ENCODE peak calls at places on chromosomes 3 and 15, in nine cellular contexts. One of them, this sample, is unnamed.
A peak's percentile ranks its signal among the peaks of the same experiment; 100 is the strongest.

GRCh38 chr3:120625199-120625598 is 29.1 kb downstream of the NDUFB4 start:
- DNase-seq in lung: no peak
- DNase-seq in stimulated activated CD4-positive, alpha-beta T cell treated with anti-CD3 and anti-CD28 coated beads, Interleukin-12 subunit alpha, Interleukin-12 subunit beta, amount 100 ng/mL, for 4 hours: no peak
- DNase-seq in fibroblast of lung: no peak
- DNase-seq in HT-29: no peak
- DNase-seq in GM12892: no peak
- DNase-seq in NCI-H2081: no peak
- DNase-seq in NCI-H1048: no peak
- DNase-seq in LoVo: no peak
- DNase-seq in this sample: no peak

GRCh38 chr3:11389570-11390268 is 117.5 kb downstream of the ATG7 start:
- DNase-seq in lung: no peak
- DNase-seq in stimulated activated CD4-positive, alpha-beta T cell treated with anti-CD3 and anti-CD28 coated beads, Interleukin-12 subunit alpha, Interleukin-12 subunit beta, amount 100 ng/mL, for 4 hours: no peak
- DNase-seq in fibroblast of lung: peak; percentile 88
- DNase-seq in HT-29: no peak
- DNase-seq in GM12892: no peak
- DNase-seq in NCI-H2081: no peak
- DNase-seq in NCI-H1048: no peak
- DNase-seq in LoVo: no peak
- DNase-seq in this sample: no peak

GRCh38 chr3:149466192-149466591 is 8.3 kb upstream of the TM4SF4 start:
- DNase-seq in lung: no peak
- DNase-seq in stimulated activated CD4-positive, alpha-beta T cell treated with anti-CD3 and anti-CD28 coated beads, Interleukin-12 subunit alpha, Interleukin-12 subunit beta, amount 100 ng/mL, for 4 hours: no peak
- DNase-seq in fibroblast of lung: peak; percentile 95
- DNase-seq in HT-29: no peak
- DNase-seq in GM12892: no peak
- DNase-seq in NCI-H2081: no peak
- DNase-seq in NCI-H1048: no peak
- DNase-seq in LoVo: no peak
- DNase-seq in this sample: peak; percentile 96

GRCh38 chr15:25133804-25134203 is 179.0 kb downstream of the SNRPN start:
- DNase-seq in lung: no peak
- DNase-seq in stimulated activated CD4-positive, alpha-beta T cell treated with anti-CD3 and anti-CD28 coated beads, Interleukin-12 subunit alpha, Interleukin-12 subunit beta, amount 100 ng/mL, for 4 hours: no peak
- DNase-seq in fibroblast of lung: no peak
- DNase-seq in HT-29: no peak
- DNase-seq in GM12892: no peak
- DNase-seq in NCI-H2081: no peak
- DNase-seq in NCI-H1048: no peak
- DNase-seq in LoVo: no peak
- DNase-seq in this sample: no peak

GRCh38 chr3:45199837-45200648 is 26.0 kb downstream of the TMEM158 start:
- DNase-seq in lung: no peak
- DNase-seq in stimulated activated CD4-positive, alpha-beta T cell treated with anti-CD3 and anti-CD28 coated beads, Interleukin-12 subunit alpha, Interleukin-12 subunit beta, amount 100 ng/mL, for 4 hours: no peak
- DNase-seq in fibroblast of lung: peak; percentile 100
- DNase-seq in HT-29: peak; percentile 51
- DNase-seq in GM12892: no peak
- DNase-seq in NCI-H2081: no peak
- DNase-seq in NCI-H1048: no peak
- DNase-seq in LoVo: peak; percentile 93
- DNase-seq in this sample: peak; percentile 91

GRCh38 chr15:77824361-77824985 is 191.8 kb upstream of the LINGO1 start:
- DNase-seq in lung: no peak
- DNase-seq in stimulated activated CD4-positive, alpha-beta T cell treated with anti-CD3 and anti-CD28 coated beads, Interleukin-12 subunit alpha, Interleukin-12 subunit beta, amount 100 ng/mL, for 4 hours: no peak
- DNase-seq in fibroblast of lung: no peak
- DNase-seq in HT-29: no peak
- DNase-seq in GM12892: no peak
- DNase-seq in NCI-H2081: no peak
- DNase-seq in NCI-H1048: no peak
- DNase-seq in LoVo: no peak
- DNase-seq in this sample: no peak

GRCh38 chr15:35168464-35168863 is 83.4 kb upstream of the NANOGP8 start:
- DNase-seq in lung: no peak
- DNase-seq in stimulated activated CD4-positive, alpha-beta T cell treated with anti-CD3 and anti-CD28 coated beads, Interleukin-12 subunit alpha, Interleukin-12 subunit beta, amount 100 ng/mL, for 4 hours: no peak
- DNase-seq in fibroblast of lung: peak; percentile 83
- DNase-seq in HT-29: no peak
- DNase-seq in GM12892: no peak
- DNase-seq in NCI-H2081: no peak
- DNase-seq in NCI-H1048: no peak
- DNase-seq in LoVo: no peak
- DNase-seq in this sample: peak; percentile 73

GRCh38 chr3:27644936-27645335 is 77.2 kb downstream of the EOMES start:
- DNase-seq in lung: no peak
- DNase-seq in stimulated activated CD4-positive, alpha-beta T cell treated with anti-CD3 and anti-CD28 coated beads, Interleukin-12 subunit alpha, Interleukin-12 subunit beta, amount 100 ng/mL, for 4 hours: no peak
- DNase-seq in fibroblast of lung: peak; percentile 18
- DNase-seq in HT-29: no peak
- DNase-seq in GM12892: no peak
- DNase-seq in NCI-H2081: no peak
- DNase-seq in NCI-H1048: no peak
- DNase-seq in LoVo: no peak
- DNase-seq in this sample: peak; percentile 73

GRCh38 chr3:190430906-190431305 is 18.8 kb downstream of the TMEM207 start:
- DNase-seq in lung: no peak
- DNase-seq in stimulated activated CD4-positive, alpha-beta T cell treated with anti-CD3 and anti-CD28 coated beads, Interleukin-12 subunit alpha, Interleukin-12 subunit beta, amount 100 ng/mL, for 4 hours: no peak
- DNase-seq in fibroblast of lung: no peak
- DNase-seq in HT-29: no peak
- DNase-seq in GM12892: no peak
- DNase-seq in NCI-H2081: no peak
- DNase-seq in NCI-H1048: no peak
- DNase-seq in LoVo: no peak
- DNase-seq in this sample: no peak

GRCh38 chr3:48247401-48247807 is 6.5 kb downstream of the ZNF589 start:
- DNase-seq in lung: no peak
- DNase-seq in stimulated activated CD4-positive, alpha-beta T cell treated with anti-CD3 and anti-CD28 coated beads, Interleukin-12 subunit alpha, Interleukin-12 subunit beta, amount 100 ng/mL, for 4 hours: no peak
- DNase-seq in fibroblast of lung: peak; percentile 40
- DNase-seq in HT-29: no peak
- DNase-seq in GM12892: no peak
- DNase-seq in NCI-H2081: no peak
- DNase-seq in NCI-H1048: no peak
- DNase-seq in LoVo: no peak
- DNase-seq in this sample: peak; percentile 36

GRCh38 chr3:30256474-30256873 is 349.9 kb upstream of the TGFBR2 start:
- DNase-seq in lung: no peak
- DNase-seq in stimulated activated CD4-positive, alpha-beta T cell treated with anti-CD3 and anti-CD28 coated beads, Interleukin-12 subunit alpha, Interleukin-12 subunit beta, amount 100 ng/mL, for 4 hours: no peak
- DNase-seq in fibroblast of lung: peak; percentile 75
- DNase-seq in HT-29: no peak
- DNase-seq in GM12892: no peak
- DNase-seq in NCI-H2081: no peak
- DNase-seq in NCI-H1048: no peak
- DNase-seq in LoVo: no peak
- DNase-seq in this sample: no peak

GRCh38 chr15:77554306-77555080 is 78.2 kb downstream of the LINGO1 start:
- DNase-seq in lung: no peak
- DNase-seq in stimulated activated CD4-positive, alpha-beta T cell treated with anti-CD3 and anti-CD28 coated beads, Interleukin-12 subunit alpha, Interleukin-12 subunit beta, amount 100 ng/mL, for 4 hours: no peak
- DNase-seq in fibroblast of lung: no peak
- DNase-seq in HT-29: no peak
- DNase-seq in GM12892: no peak
- DNase-seq in NCI-H2081: no peak
- DNase-seq in NCI-H1048: no peak
- DNase-seq in LoVo: no peak
- DNase-seq in this sample: no peak

GRCh38 chr3:142028174-142028833 is 121.0 kb downstream of the TFDP2 start:
- DNase-seq in lung: no peak
- DNase-seq in stimulated activated CD4-positive, alpha-beta T cell treated with anti-CD3 and anti-CD28 coated beads, Interleukin-12 subunit alpha, Interleukin-12 subunit beta, amount 100 ng/mL, for 4 hours: no peak
- DNase-seq in fibroblast of lung: peak; percentile 92
- DNase-seq in HT-29: peak; percentile 36
- DNase-seq in GM12892: no peak
- DNase-seq in NCI-H2081: peak; percentile 22
- DNase-seq in NCI-H1048: peak; percentile 54
- DNase-seq in LoVo: no peak
- DNase-seq in this sample: peak; percentile 87

This sample was measured in LHCN-M2.